ENCODE peak calls at places on chromosomes 3 and 15, in nine cellular contexts. P is mucosa of descending colon, X is right lobe of liver, R is left lung, W is brain microvascular endothelial cell, B is upper lobe of right lung, G is cardiac fibroblast, F is uterus, N is AG10803. Y is an unnamed sample.

GRCh38 chr3:68256635-68257034 is 602.2 kb upstream of the SUCLG2 start:
- DNase-seq in P (no peak), X (no peak), R (no peak), W (no peak), B (no peak), G (no peak), F (no peak), N (no peak), Y (no peak)

GRCh38 chr3:134308350-134308891 is 57.8 kb upstream of the RYK start:
- DNase-seq in P (peak), X (peak), R (peak), W (peak), B (peak), G (peak), F (peak), N (peak), Y (peak)

GRCh38 chr3:111885578-111885977 is 26.5 kb downstream of the PHLDB2 start:
- DNase-seq in P (no peak), X (no peak), R (no peak), W (no peak), B (no peak), G (no peak), F (no peak), N (no peak), Y (peak)

GRCh38 chr3:72665701-72666443 is 182.4 kb downstream of the SHQ1 start:
- DNase-seq in P (no peak), X (peak), R (no peak), W (peak), B (no peak), G (peak), F (no peak), N (no peak), Y (peak)

GRCh38 chr3:22360977-22361376 is 610.0 kb upstream of the ZNF385D start:
- DNase-seq in P (no peak), X (no peak), R (no peak), W (no peak), B (no peak), G (peak), F (no peak), N (peak), Y (peak)

GRCh38 chr3:46359748-46360509 is 6.0 kb downstream of the CCR2 start:
- DNase-seq in P (no peak), X (no peak), R (no peak), W (no peak), B (no peak), G (no peak), F (no peak), N (peak), Y (peak)

GRCh38 chr3:24493951-24494615 is 567 bp downstream of the THRB start:
- DNase-seq in P (no peak), X (peak), R (peak), W (no peak), B (peak), G (peak), F (peak), N (peak), Y (peak)

GRCh38 chr15:58608711-58609110 is 140.8 kb downstream of the ADAM10 start:
- DNase-seq in P (no peak), X (no peak), R (no peak), W (no peak), B (no peak), G (no peak), F (no peak), N (no peak), Y (no peak)

GRCh38 chr3:46010519-46011113 is 15.0 kb upstream of the FYCO1 start:
- DNase-seq in P (no peak), X (no peak), R (no peak), W (no peak), B (no peak), G (no peak), F (no peak), N (no peak), Y (no peak)

GRCh38 chr3:33278106-33278672 is 947 bp downstream of the FBXL2 start:
- DNase-seq in P (no peak), X (no peak), R (no peak), W (peak), B (no peak), G (peak), F (no peak), N (no peak), Y (peak)

GRCh38 chr3:66938338-66938963 is 59.7 kb upstream of the KBTBD8 start:
- DNase-seq in P (no peak), X (peak), R (no peak), W (peak), B (no peak), G (peak), F (no peak), N (peak), Y (peak)

GRCh38 chr3:99633887-99634558 is 4.4 kb upstream of the COL8A1 start:
- DNase-seq in P (no peak), X (no peak), R (no peak), W (no peak), B (no peak), G (no peak), F (no peak), N (no peak), Y (no peak)

GRCh38 chr15:41199470-41199869 is 31.1 kb downstream of the EXD1 start:
- DNase-seq in P (no peak), X (no peak), R (no peak), W (no peak), B (no peak), G (no peak), F (no peak), N (no peak), Y (no peak)

GRCh38 chr15:83208357-83208661 is 686 bp upstream of the HDGFL3 start:
- DNase-seq in P (no peak), X (no peak), R (peak), W (no peak), B (no peak), G (no peak), F (no peak), N (no peak), Y (no peak)
- H3K4me3 ChIP-seq in P (no peak), X (peak), R (peak), W (peak), B (peak), G (peak), F (peak), N (peak), Y (peak)

GRCh38 chr3:139020036-139020867 is 474 bp downstream of the PRR23B start:
- DNase-seq in P (peak), X (no peak), R (no peak), W (no peak), B (no peak), G (no peak), F (no peak), N (no peak), Y (no peak)

GRCh38 chr3:139024968-139025367 is 4.2 kb upstream of the PRR23B start:
- DNase-seq in P (no peak), X (no peak), R (no peak), W (no peak), B (no peak), G (no peak), F (no peak), N (no peak), Y (no peak)

GRCh38 chr3:139016430-139017048 is 4.2 kb downstream of the PRR23B start:
- DNase-seq in P (no peak), X (no peak), R (no peak), W (no peak), B (no peak), G (no peak), F (no peak), N (no peak), Y (no peak)

GRCh38 chr3:139020868-139021234 is at the start of gene PRR23B:
- DNase-seq in P (no peak), X (no peak), R (no peak), W (no peak), B (no peak), G (no peak), F (no peak), N (no peak), Y (no peak)
- TF ChIP-seq CTCF in P (no peak), X (peak), R (no peak), W (peak), B (no peak), G (no peak), F (no peak), N (peak), Y (peak)

GRCh38 chr15:90619468-90619867 is 89.7 kb downstream of the CRTC3 start:
- DNase-seq in P (no peak), X (no peak), R (no peak), W (no peak), B (no peak), G (no peak), F (no peak), N (no peak), Y (no peak)

GRCh38 chr15:90619939-90620338 is 90.2 kb downstream of the CRTC3 start:
- DNase-seq in P (no peak), X (no peak), R (no peak), W (no peak), B (no peak), G (no peak), F (no peak), N (no peak), Y (no peak)

GRCh38 chr15:90617668-90618097 is 88.0 kb downstream of the CRTC3 start:
- DNase-seq in P (no peak), X (no peak), R (no peak), W (no peak), B (no peak), G (no peak), F (no peak), N (no peak), Y (peak)

GRCh38 chr15:90618330-90619136 is 88.8 kb downstream of the CRTC3 start:
- DNase-seq in P (no peak), X (no peak), R (no peak), W (no peak), B (no peak), G (no peak), F (no peak), N (peak), Y (peak)

GRCh38 chr15:90620379-90621134 is 90.8 kb downstream of the CRTC3 start:
- DNase-seq in P (no peak), X (no peak), R (no peak), W (no peak), B (no peak), G (no peak), F (no peak), N (no peak), Y (peak)
- H3K4me3 ChIP-seq in P (no peak), X (no peak), R (no peak), W (no peak), B (no peak), G (no peak), F (no peak), N (no peak), Y (no peak)

DNA sequence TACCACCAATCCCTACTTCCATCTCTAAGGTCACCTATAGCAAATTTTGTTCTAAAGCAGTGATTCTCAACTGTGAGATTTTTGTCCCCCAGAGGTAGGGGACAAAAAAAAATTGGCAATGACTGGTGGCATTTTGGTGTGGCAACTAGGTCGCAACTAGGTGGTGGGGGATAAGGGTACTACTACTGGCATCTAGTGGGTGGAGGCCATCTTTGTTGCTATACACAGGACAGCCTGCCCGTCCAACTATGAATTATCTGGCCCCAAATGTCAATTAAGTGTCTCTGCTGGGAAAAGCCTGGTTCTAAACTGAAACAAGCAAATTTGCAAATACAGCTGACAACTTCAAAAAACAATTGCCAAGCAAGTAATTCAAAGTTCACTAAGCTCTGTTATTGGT is 1.4 kb downstream of the MTMR10 start:
- DNase-seq in P (no peak), X (no peak), R (no peak), W (no peak), B (no peak), G (no peak), F (no peak), N (no peak), Y (no peak)
- TF ChIP-seq CTCF in P (no peak), X (no peak), R (no peak), W (peak), B (no peak), G (no peak), F (no peak), N (peak), Y (no peak)

GRCh38 chr15:97654677-97655076 is 305.8 kb upstream of the ARRDC4 start:
- DNase-seq in P (no peak), X (no peak), R (no peak), W (no peak), B (no peak), G (no peak), F (no peak), N (no peak), Y (no peak)
- H3K4me3 ChIP-seq in P (no peak), X (no peak), R (no peak), W (no peak), B (no peak), G (no peak), F (no peak), N (no peak), Y (no peak)

DNA sequence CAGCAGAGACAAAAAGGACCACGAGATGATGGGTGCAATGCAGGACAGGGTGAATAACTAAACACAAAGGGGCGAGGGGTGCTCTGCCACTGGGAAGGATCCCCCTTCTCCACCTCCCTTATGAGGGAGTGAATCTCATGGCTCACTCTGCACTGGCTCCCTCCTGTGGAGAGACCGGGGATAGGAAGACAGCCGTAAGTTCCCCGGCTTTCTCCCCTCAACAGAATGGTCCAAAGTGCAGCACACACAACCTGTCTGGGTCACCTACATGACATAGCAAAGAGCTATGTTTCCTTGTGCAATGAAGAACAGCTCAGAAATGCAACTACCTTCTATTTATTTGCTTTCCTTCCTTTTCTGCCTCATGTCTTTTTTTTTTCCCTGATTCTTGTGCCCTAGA is 7.8 kb upstream of the ACSBG1 start:
- DNase-seq in P (no peak), X (no peak), R (no peak), W (no peak), B (no peak), G (no peak), F (no peak), N (no peak), Y (no peak)
- TF ChIP-seq CTCF in P (peak), X (peak), R (peak), W (peak), B (peak), G (peak), F (no peak), N (peak), Y (peak)

GRCh38 chr3:156593814-156594213 is 38.9 kb upstream of the SSR3 start:
- DNase-seq in P (no peak), X (no peak), R (no peak), W (no peak), B (no peak), G (no peak), F (no peak), N (no peak), Y (no peak)

GRCh38 chr3:156598413-156598812 is 43.5 kb upstream of the SSR3 start:
- DNase-seq in P (no peak), X (no peak), R (no peak), W (no peak), B (no peak), G (no peak), F (no peak), N (no peak), Y (no peak)

GRCh38 chr3:156599061-156599460 is 44.1 kb upstream of the SSR3 start:
- DNase-seq in P (no peak), X (no peak), R (no peak), W (no peak), B (no peak), G (no peak), F (no peak), N (no peak), Y (no peak)

GRCh38 chr3:156599475-156599874 is 44.6 kb upstream of the SSR3 start:
- DNase-seq in P (no peak), X (no peak), R (no peak), W (no peak), B (no peak), G (no peak), F (no peak), N (no peak), Y (no peak)

GRCh38 chr3:156594229-156594683 is 39.3 kb upstream of the SSR3 start:
- DNase-seq in P (no peak), X (no peak), R (no peak), W (no peak), B (no peak), G (no peak), F (no peak), N (no peak), Y (no peak)
- H3K4me3 ChIP-seq in P (no peak), X (no peak), R (no peak), W (no peak), B (peak), G (no peak), F (no peak), N (peak), Y (peak)

GRCh38 chr3:169764453-169765280 is at the start of gene TERC:
- DNase-seq in P (peak), X (peak), R (peak), W (peak), B (peak), G (peak), F (peak), N (peak), Y (peak)
- TF ChIP-seq CTCF in P (no peak), X (no peak), R (peak), W (no peak), B (no peak), G (no peak), F (no peak), N (no peak), Y (no peak)

Y was measured in fibroblast of villous mesenchyme.